ENCODE peak calls at places on chromosome 4, in seven cellular contexts. C, A, N, Q, W, X and F are unnamed samples.

GRCh38 chr4:117096886-117097285 is 11.5 kb upstream of the TRAM1L1 start:
- DNase-seq in C (no peak), A (no peak), N (no peak), Q (no peak), W (no peak), X (no peak), F (no peak)

GRCh38 chr4:181647396-181648107 is 595.6 kb upstream of the TENM3 start:
- DNase-seq in C (no peak), A (no peak), N (no peak), Q (no peak), W (no peak), X (peak; percentile 53), F (no peak)

GRCh38 chr4:21531048-21531447 is 417.5 kb downstream of the KCNIP4 start:
- DNase-seq in C (no peak), A (no peak), N (no peak), Q (no peak), W (no peak), X (no peak), F (no peak)

GRCh38 chr4:7382634-7383014 is 52.1 kb downstream of the PSAPL1 start:
- DNase-seq in C (no peak), A (peak; percentile 8), N (no peak), Q (no peak), W (no peak), X (no peak), F (no peak)

GRCh38 chr4:98669577-98669976 is 11.2 kb upstream of the TSPAN5 start:
- DNase-seq in C (no peak), A (no peak), N (no peak), Q (no peak), W (no peak), X (no peak), F (no peak)

GRCh38 chr4:87317527-87317926 is 5.2 kb downstream of the HSD17B13 start:
- DNase-seq in C (no peak), A (no peak), N (peak; percentile 20), Q (no peak), W (no peak), X (no peak), F (no peak)

GRCh38 chr4:76590847-76591281 is 155.8 kb downstream of the SHROOM3 start:
- DNase-seq in C (no peak), A (no peak), N (no peak), Q (no peak), W (no peak), X (peak; percentile 68), F (no peak)

GRCh38 chr4:101527186-101527585 is 179.9 kb upstream of the PPP3CA start:
- DNase-seq in C (peak; percentile 61), A (no peak), N (no peak), Q (peak; percentile 52), W (no peak), X (no peak), F (peak; percentile 17)

GRCh38 chr4:37549003-37549402 is 137.2 kb downstream of the RELL1 start:
- DNase-seq in C (no peak), A (no peak), N (peak; percentile 79), Q (no peak), W (no peak), X (no peak), F (no peak)

GRCh38 chr4:140426610-140427103 is 791 bp downstream of the CLGN start:
- DNase-seq in C (no peak), A (no peak), N (no peak), Q (no peak), W (no peak), X (no peak), F (no peak)

GRCh38 chr4:124526321-124526720 is 186.2 kb downstream of the ANKRD50 start:
- DNase-seq in C (no peak), A (no peak), N (no peak), Q (no peak), W (no peak), X (peak; percentile 40), F (no peak)

GRCh38 chr4:1410491-1411325 is 4.5 kb upstream of the NKX1-1 start:
- DNase-seq in C (peak; percentile 27), A (peak; percentile 69), N (peak; percentile 36), Q (no peak), W (no peak), X (peak; percentile 69), F (no peak)

GRCh38 chr4:176439611-176440010 is 119.8 kb downstream of the SPCS3 start:
- DNase-seq in C (no peak), A (no peak), N (peak; percentile 16), Q (no peak), W (no peak), X (no peak), F (no peak)

GRCh38 chr4:132227349-132228165 is 921.5 kb upstream of the PCDH10 start:
- DNase-seq in C (no peak), A (no peak), N (peak; percentile 17), Q (no peak), W (no peak), X (peak; percentile 10), F (no peak)

GRCh38 chr4:122739174-122739573 is 6.7 kb downstream of the BBS12 start:
- DNase-seq in C (no peak), A (no peak), N (no peak), Q (no peak), W (no peak), X (peak; percentile 83), F (no peak)